ENCODE peak calls at places on chromosomes 4 and X, in eight cellular contexts. A, E, O, S, D, T, C and F are unnamed samples.

GRCh38 chr4:168765726-168766125 is 244.3 kb downstream of the CBR4 start:
- DNase-seq in A (peak), E (no peak), O (no peak), S (peak), D (no peak), T (no peak), C (peak), F (no peak)

GRCh38 chr4:78129383-78130108 is 72.4 kb downstream of the FRAS1 start:
- DNase-seq in A (no peak), E (no peak), O (no peak), S (no peak), D (no peak), T (no peak), C (no peak), F (no peak)

GRCh38 chr4:153465922-153466636 is at the start of gene TMEM131L:
- DNase-seq in A (peak), E (peak), O (peak), S (peak), D (peak), T (no peak), C (peak), F (peak)

GRCh38 chr4:129323630-129324029 is 227.7 kb downstream of the C4orf33 start:
- DNase-seq in A (no peak), E (no peak), O (no peak), S (no peak), D (no peak), T (no peak), C (no peak), F (no peak)

GRCh38 chr4:128981377-128981776 is 112.0 kb downstream of the SCLT1 start:
- DNase-seq in A (no peak), E (no peak), O (no peak), S (no peak), D (no peak), T (no peak), C (no peak), F (no peak)

GRCh38 chr4:47135210-47135609 is 103.8 kb downstream of the GABRB1 start:
- DNase-seq in A (no peak), E (no peak), O (no peak), S (no peak), D (no peak), T (no peak), C (no peak), F (no peak)

GRCh38 chr4:8542776-8543525 is 37.2 kb upstream of the GPR78 start:
- DNase-seq in A (no peak), E (peak), O (peak), S (no peak), D (peak), T (no peak), C (no peak), F (no peak)

GRCh38 chrX:73270753-73271152 is 56.1 kb upstream of the NAP1L2 start:
- DNase-seq in A (no peak), E (no peak), O (no peak), S (no peak), D (no peak), T (no peak), C (no peak), F (no peak)

GRCh38 chr4:2289955-2290333 is 28.0 kb upstream of the MXD4 start:
- DNase-seq in A (no peak), E (no peak), O (no peak), S (no peak), D (peak), T (no peak), C (no peak), F (no peak)

GRCh38 chr4:8307714-8308113 is 38.2 kb downstream of the HTRA3 start:
- DNase-seq in A (no peak), E (no peak), O (no peak), S (no peak), D (peak), T (no peak), C (no peak), F (no peak)

GRCh38 chrX:22533898-22534297 is 261.2 kb downstream of the CBLL2 start:
- DNase-seq in A (no peak), E (no peak), O (no peak), S (no peak), D (no peak), T (no peak), C (no peak), F (no peak)

GRCh38 chr4:5204781-5205180 is 153.5 kb downstream of the STK32B start:
- DNase-seq in A (no peak), E (no peak), O (no peak), S (no peak), D (no peak), T (no peak), C (no peak), F (no peak)

GRCh38 chrX:15623074-15623473 is 22.3 kb upstream of the ACE2 start:
- DNase-seq in A (no peak), E (no peak), O (no peak), S (no peak), D (no peak), T (no peak), C (no peak), F (no peak)

GRCh38 chr4:139715721-139716391 is 50.2 kb downstream of the MGST2 start:
- DNase-seq in A (no peak), E (no peak), O (peak), S (peak), D (no peak), T (no peak), C (peak), F (no peak)

GRCh38 chr4:40363945-40364344 is 28.8 kb downstream of the CHRNA9 start:
- DNase-seq in A (no peak), E (no peak), O (no peak), S (no peak), D (no peak), T (no peak), C (no peak), F (no peak)

GRCh38 chr4:17690898-17691297 is 76.5 kb downstream of the MED28 start:
- DNase-seq in A (no peak), E (no peak), O (no peak), S (no peak), D (no peak), T (no peak), C (no peak), F (no peak)

GRCh38 chr4:34181891-34182290 is 2062.4 kb downstream of the ARAP2 start:
- DNase-seq in A (no peak), E (peak), O (no peak), S (peak), D (no peak), T (no peak), C (peak), F (no peak)

GRCh38 chr4:5976921-5977320 is 41.3 kb downstream of the C4orf50 start:
- DNase-seq in A (no peak), E (no peak), O (no peak), S (no peak), D (no peak), T (no peak), C (no peak), F (no peak)

GRCh38 chrX:123626962-123627361 is 105.9 kb downstream of the THOC2 start:
- DNase-seq in A (no peak), E (peak), O (peak), S (peak), D (no peak), T (peak), C (peak), F (no peak)
- H3K4me3 ChIP-seq in A (no peak), E (no peak), O (no peak), S (no peak), D (no peak), T (no peak), C (no peak), F (no peak)

GRCh38 chrX:153600032-153600373 is 1.1 kb upstream of the CCNQ start:
- DNase-seq in A (no peak), E (no peak), O (no peak), S (peak), D (no peak), T (no peak), C (peak), F (no peak)
- H3K4me3 ChIP-seq in A (peak), E (peak), O (peak), S (peak), D (peak), T (peak), C (peak), F (peak)

GRCh38 chrX:120999413-120999812 is 13.9 kb upstream of the CT47A1 start:
- DNase-seq in A (no peak), E (no peak), O (no peak), S (no peak), D (no peak), T (no peak), C (no peak), F (no peak)
- H3K4me3 ChIP-seq in A (no peak), E (no peak), O (no peak), S (no peak), D (no peak), T (no peak), C (no peak), F (no peak)

GRCh38 chr4:162565730-162566129 is 401.9 kb upstream of the FSTL5 start:
- DNase-seq in A (no peak), E (no peak), O (no peak), S (no peak), D (no peak), T (no peak), C (no peak), F (no peak)
- H3K4me3 ChIP-seq in A (no peak), E (no peak), O (no peak), S (no peak), D (no peak), T (no peak), C (no peak), F (no peak)

GRCh38 chr4:126871810-126872209 is 760.9 kb upstream of the INTU start:
- DNase-seq in A (no peak), E (no peak), O (no peak), S (no peak), D (no peak), T (no peak), C (no peak), F (no peak)
- H3K4me3 ChIP-seq in A (no peak), E (no peak), O (no peak), S (no peak), D (no peak), T (no peak), C (no peak), F (no peak)

GRCh38 chr4:74794341-74794801 is at the start of gene BTC:
- DNase-seq in A (peak), E (no peak), O (no peak), S (peak), D (peak), T (no peak), C (peak), F (no peak)
- H3K4me3 ChIP-seq in A (peak), E (peak), O (peak), S (peak), D (peak), T (peak), C (peak), F (no peak)

DNA sequence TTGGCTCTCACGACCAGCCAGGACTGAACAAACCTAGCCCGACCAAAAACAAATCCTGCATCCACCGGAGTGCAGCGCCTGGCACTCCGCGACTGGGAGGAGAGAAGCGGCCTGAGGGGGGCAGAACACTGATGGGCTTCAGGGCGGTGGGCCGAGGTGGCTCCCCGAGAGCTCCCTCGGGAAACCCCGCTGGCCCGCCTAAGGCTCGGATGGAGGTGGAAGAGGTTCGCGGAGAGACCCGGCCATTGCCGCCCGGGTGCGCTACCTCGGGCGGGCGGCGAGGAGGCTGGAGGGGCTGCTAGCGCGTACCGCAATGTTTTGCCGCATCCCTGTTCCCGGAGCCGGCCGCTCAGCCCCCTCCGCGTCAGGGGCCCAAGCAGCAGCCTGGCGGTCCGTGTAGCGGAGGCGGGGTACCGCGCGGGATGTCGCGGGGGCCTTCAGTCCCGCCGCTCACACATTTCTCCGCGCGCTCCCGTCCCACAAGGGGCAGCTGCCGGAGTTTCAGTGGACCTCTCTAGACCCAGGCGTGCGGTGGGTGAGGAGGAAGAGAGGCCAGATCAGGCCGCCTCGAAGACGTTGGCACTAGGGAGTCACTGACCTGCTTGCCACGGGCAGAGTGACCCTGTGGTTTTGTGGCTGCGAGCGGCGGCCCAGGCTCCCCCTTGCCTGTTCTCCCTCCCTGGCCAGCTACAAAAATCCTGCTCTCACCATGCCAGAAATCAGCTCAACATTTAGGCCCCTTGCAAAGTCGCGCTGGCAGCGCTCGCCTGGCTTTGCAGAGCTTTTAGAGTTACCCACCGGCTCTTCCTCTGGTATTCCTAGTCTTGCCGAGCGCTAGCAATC is 2.1 kb downstream of the SLITRK4 start:
- DNase-seq in A (no peak), E (no peak), O (no peak), S (peak), D (peak), T (no peak), C (no peak), F (no peak)
- H3K4me3 ChIP-seq in A (peak), E (no peak), O (peak), S (peak), D (peak), T (no peak), C (no peak), F (no peak)

GRCh38 chrX:108437354-108437753 is 868 bp downstream of the COL4A6 start:
- DNase-seq in A (no peak), E (no peak), O (no peak), S (no peak), D (no peak), T (no peak), C (no peak), F (no peak)
- H3K4me3 ChIP-seq in A (no peak), E (no peak), O (peak), S (peak), D (no peak), T (no peak), C (peak), F (no peak)

GRCh38 chr4:61478340-61478739 is 278.2 kb downstream of the ADGRL3 start:
- DNase-seq in A (no peak), E (no peak), O (no peak), S (no peak), D (no peak), T (no peak), C (no peak), F (no peak)
- H3K4me3 ChIP-seq in A (no peak), E (no peak), O (no peak), S (no peak), D (no peak), T (no peak), C (no peak), F (no peak)